ENCODE peak calls at places on chromosome 12, in seven cellular contexts. One of them, this sample, is unnamed.

GRCh38 chr12:116594325-116595038 is 35.3 kb downstream of the MAP1LC3B2 start:
- DNase-seq in fibroblast of pulmonary artery: no peak
- DNase-seq in cardiac fibroblast: no peak
- DNase-seq in MCF 10A: no peak
- DNase-seq in PC-3: no peak
- DNase-seq in psoas muscle: no peak
- DNase-seq in ascending aorta: no peak
- DNase-seq in this sample: no peak

GRCh38 chr12:89370411-89370810 is 18.1 kb upstream of the DUSP6 start:
- DNase-seq in fibroblast of pulmonary artery: no peak
- DNase-seq in cardiac fibroblast: peak; percentile 37
- DNase-seq in MCF 10A: no peak
- DNase-seq in PC-3: no peak
- DNase-seq in psoas muscle: no peak
- DNase-seq in ascending aorta: no peak
- DNase-seq in this sample: no peak

GRCh38 chr12:103495783-103496456 is at the start of gene C12orf42:
- DNase-seq in fibroblast of pulmonary artery: peak; percentile 4
- DNase-seq in cardiac fibroblast: peak; percentile 7
- DNase-seq in MCF 10A: peak; percentile 58
- DNase-seq in PC-3: peak; percentile 76
- DNase-seq in psoas muscle: peak; percentile 11
- DNase-seq in ascending aorta: no peak
- DNase-seq in this sample: no peak

GRCh38 chr12:402127-402456 is 648 bp downstream of the CCDC77 start:
- DNase-seq in fibroblast of pulmonary artery: peak; percentile 49
- DNase-seq in cardiac fibroblast: peak; percentile 41
- DNase-seq in MCF 10A: peak; percentile 53
- DNase-seq in PC-3: peak; percentile 48
- DNase-seq in psoas muscle: no peak
- DNase-seq in ascending aorta: no peak
- DNase-seq in this sample: no peak

GRCh38 chr12:9869307-9870161 is at the start of gene CLEC2B:
- DNase-seq in fibroblast of pulmonary artery: peak; percentile 93
- DNase-seq in cardiac fibroblast: peak; percentile 88
- DNase-seq in MCF 10A: peak; percentile 88
- DNase-seq in PC-3: peak; percentile 69
- DNase-seq in psoas muscle: no peak
- DNase-seq in ascending aorta: no peak
- DNase-seq in this sample: peak; percentile 36

GRCh38 chr12:57558864-57559263 is 9.0 kb downstream of the KIF5A start:
- DNase-seq in fibroblast of pulmonary artery: no peak
- DNase-seq in cardiac fibroblast: no peak
- DNase-seq in MCF 10A: no peak
- DNase-seq in PC-3: no peak
- DNase-seq in psoas muscle: no peak
- DNase-seq in ascending aorta: no peak
- DNase-seq in this sample: no peak

GRCh38 chr12:131598717-131599116 is 112.2 kb upstream of the SFSWAP start:
- DNase-seq in fibroblast of pulmonary artery: no peak
- DNase-seq in cardiac fibroblast: no peak
- DNase-seq in MCF 10A: no peak
- DNase-seq in PC-3: no peak
- DNase-seq in psoas muscle: no peak
- DNase-seq in ascending aorta: no peak
- DNase-seq in this sample: no peak

GRCh38 chr12:68336754-68337343 is 4.7 kb upstream of the MDM1 start:
- DNase-seq in fibroblast of pulmonary artery: no peak
- DNase-seq in cardiac fibroblast: no peak
- DNase-seq in MCF 10A: peak; percentile 89
- DNase-seq in PC-3: peak; percentile 88
- DNase-seq in psoas muscle: no peak
- DNase-seq in ascending aorta: no peak
- DNase-seq in this sample: peak; percentile 37

GRCh38 chr12:99810718-99811593 is 163.4 kb downstream of the GARIN6 start:
- DNase-seq in fibroblast of pulmonary artery: peak; percentile 36
- DNase-seq in cardiac fibroblast: peak; percentile 37
- DNase-seq in MCF 10A: peak; percentile 78
- DNase-seq in PC-3: peak; percentile 67
- DNase-seq in psoas muscle: no peak
- DNase-seq in ascending aorta: no peak
- DNase-seq in this sample: no peak

GRCh38 chr12:105317453-105317852 is 13.0 kb upstream of the C12orf75 start:
- DNase-seq in fibroblast of pulmonary artery: no peak
- DNase-seq in cardiac fibroblast: no peak
- DNase-seq in MCF 10A: no peak
- DNase-seq in PC-3: peak; percentile 14
- DNase-seq in psoas muscle: no peak
- DNase-seq in ascending aorta: no peak
- DNase-seq in this sample: no peak

GRCh38 chr12:110790301-110790700 is 47.6 kb upstream of the PPP1CC start:
- DNase-seq in fibroblast of pulmonary artery: peak; percentile 72
- DNase-seq in cardiac fibroblast: peak; percentile 88
- DNase-seq in MCF 10A: no peak
- DNase-seq in PC-3: no peak
- DNase-seq in psoas muscle: no peak
- DNase-seq in ascending aorta: no peak
- DNase-seq in this sample: no peak

GRCh38 chr12:131591714-131592709 is 118.9 kb upstream of the SFSWAP start:
- DNase-seq in fibroblast of pulmonary artery: no peak
- DNase-seq in cardiac fibroblast: no peak
- DNase-seq in MCF 10A: no peak
- DNase-seq in PC-3: no peak
- DNase-seq in psoas muscle: no peak
- DNase-seq in ascending aorta: no peak
- DNase-seq in this sample: no peak

GRCh38 chr12:124913474-124914391 is 717 bp downstream of the UBC start:
- DNase-seq in fibroblast of pulmonary artery: peak; percentile 74
- DNase-seq in cardiac fibroblast: peak; percentile 72
- DNase-seq in MCF 10A: peak; percentile 91
- DNase-seq in PC-3: peak; percentile 89
- DNase-seq in psoas muscle: peak; percentile 88
- DNase-seq in ascending aorta: peak; percentile 71
- DNase-seq in this sample: peak; percentile 88

GRCh38 chr12:48997719-48998496 is 1.3 kb downstream of the DDN start:
- DNase-seq in fibroblast of pulmonary artery: no peak
- DNase-seq in cardiac fibroblast: no peak
- DNase-seq in MCF 10A: no peak
- DNase-seq in PC-3: peak; percentile 33
- DNase-seq in psoas muscle: peak; percentile 48
- DNase-seq in ascending aorta: no peak
- DNase-seq in this sample: no peak

GRCh38 chr12:94550964-94551363 is 91.3 kb upstream of the CEP83 start:
- DNase-seq in fibroblast of pulmonary artery: peak; percentile 7
- DNase-seq in cardiac fibroblast: no peak
- DNase-seq in MCF 10A: no peak
- DNase-seq in PC-3: no peak
- DNase-seq in psoas muscle: no peak
- DNase-seq in ascending aorta: no peak
- DNase-seq in this sample: no peak

GRCh38 chr12:10672231-10672868 is 1.5 kb downstream of the STYK1 start:
- DNase-seq in fibroblast of pulmonary artery: no peak
- DNase-seq in cardiac fibroblast: no peak
- DNase-seq in MCF 10A: no peak
- DNase-seq in PC-3: peak; percentile 13
- DNase-seq in psoas muscle: no peak
- DNase-seq in ascending aorta: no peak
- DNase-seq in this sample: no peak

GRCh38 chr12:21583587-21583986 is 21.1 kb downstream of the GYS2 start:
- DNase-seq in fibroblast of pulmonary artery: no peak
- DNase-seq in cardiac fibroblast: no peak
- DNase-seq in MCF 10A: peak; percentile 1
- DNase-seq in PC-3: no peak
- DNase-seq in psoas muscle: no peak
- DNase-seq in ascending aorta: no peak
- DNase-seq in this sample: no peak

GRCh38 chr12:116385486-116386217 is 108.2 kb upstream of the MED13L start:
- DNase-seq in fibroblast of pulmonary artery: no peak
- DNase-seq in cardiac fibroblast: no peak
- DNase-seq in MCF 10A: no peak
- DNase-seq in PC-3: no peak
- DNase-seq in psoas muscle: no peak
- DNase-seq in ascending aorta: no peak
- DNase-seq in this sample: no peak

GRCh38 chr12:66851134-66851533 is 172.3 kb upstream of the GRIP1 start:
- DNase-seq in fibroblast of pulmonary artery: no peak
- DNase-seq in cardiac fibroblast: no peak
- DNase-seq in MCF 10A: no peak
- DNase-seq in PC-3: no peak
- DNase-seq in psoas muscle: no peak
- DNase-seq in ascending aorta: no peak
- DNase-seq in this sample: no peak

GRCh38 chr12:44314007-44314500 is 478.2 kb downstream of the TMEM117 start:
- DNase-seq in fibroblast of pulmonary artery: no peak
- DNase-seq in cardiac fibroblast: no peak
- DNase-seq in MCF 10A: no peak
- DNase-seq in PC-3: peak; percentile 40
- DNase-seq in psoas muscle: no peak
- DNase-seq in ascending aorta: no peak
- DNase-seq in this sample: no peak

GRCh38 chr12:44313188-44313587 is 477.3 kb downstream of the TMEM117 start:
- DNase-seq in fibroblast of pulmonary artery: no peak
- DNase-seq in cardiac fibroblast: no peak
- DNase-seq in MCF 10A: no peak
- DNase-seq in PC-3: no peak
- DNase-seq in psoas muscle: no peak
- DNase-seq in ascending aorta: no peak
- DNase-seq in this sample: no peak

DNA sequence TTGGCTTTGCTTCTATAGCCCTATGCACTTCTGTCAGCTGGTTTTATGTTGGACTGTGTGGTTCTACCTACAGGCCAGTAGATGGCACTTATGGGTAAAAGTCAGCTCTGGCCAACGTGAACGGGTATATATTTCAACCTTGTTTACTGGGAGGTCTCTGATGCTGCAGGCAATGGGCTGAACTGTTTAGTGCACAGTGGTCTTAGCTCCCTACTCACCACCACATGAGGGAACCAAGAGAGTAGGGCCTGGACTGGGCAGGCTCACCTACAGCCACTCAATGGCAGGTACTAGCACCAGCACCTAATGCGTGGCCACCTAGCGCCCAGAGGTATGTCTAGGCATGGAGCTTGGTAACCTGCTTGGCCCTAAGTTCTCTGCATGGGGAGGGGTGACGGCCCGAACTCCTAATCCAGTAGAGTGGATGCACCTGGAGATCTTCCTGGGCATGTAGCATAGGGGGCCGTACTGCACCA is 481.8 kb downstream of the TMEM117 start:
- DNase-seq in fibroblast of pulmonary artery: peak; percentile 30
- DNase-seq in cardiac fibroblast: peak; percentile 42
- DNase-seq in MCF 10A: peak; percentile 44
- DNase-seq in PC-3: peak; percentile 57
- DNase-seq in psoas muscle: no peak
- DNase-seq in ascending aorta: no peak
- DNase-seq in this sample: no peak
- TF ChIP-seq CTCF in fibroblast of pulmonary artery: peak; percentile 50
- TF ChIP-seq CTCF in cardiac fibroblast: peak; percentile 36
- TF ChIP-seq CTCF in MCF 10A: peak; percentile 27
- TF ChIP-seq CTCF in PC-3: peak; percentile 64
- TF ChIP-seq CTCF in psoas muscle: no peak
- TF ChIP-seq CTCF in ascending aorta: no peak
- TF ChIP-seq CTCF in this sample: no peak

DNA sequence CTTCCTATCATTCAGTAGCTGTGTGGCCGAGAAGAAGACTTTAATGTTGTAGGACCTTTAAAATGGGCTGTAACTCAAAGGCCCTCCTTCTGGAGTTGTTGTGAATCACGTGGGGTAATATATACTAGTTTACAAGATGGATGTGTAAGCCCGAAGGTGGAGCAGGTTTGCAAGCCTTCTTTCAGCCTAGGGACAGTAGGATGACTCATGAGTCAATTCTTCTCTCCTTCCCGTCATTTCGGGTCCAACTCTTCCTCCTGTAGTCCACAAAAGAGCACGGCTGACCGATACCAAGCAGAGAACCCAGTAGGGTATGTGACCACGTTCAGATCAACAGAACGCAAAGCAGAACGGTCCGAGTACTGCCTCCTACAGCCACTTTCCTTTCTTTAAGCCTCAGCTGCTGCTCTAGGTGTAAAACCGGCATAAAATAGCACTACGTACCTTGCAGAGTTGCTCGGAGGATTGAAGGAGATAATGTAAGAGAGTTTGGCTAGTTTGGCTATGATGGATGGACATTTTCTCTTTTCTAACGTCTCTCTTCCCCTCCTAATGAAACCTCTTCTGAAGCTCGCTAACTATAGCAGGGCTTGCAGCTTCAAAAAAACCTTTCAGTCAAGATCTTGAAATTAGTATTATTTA is 1.3 kb upstream of the RASSF3 start:
- DNase-seq in fibroblast of pulmonary artery: peak; percentile 58
- DNase-seq in cardiac fibroblast: peak; percentile 43
- DNase-seq in MCF 10A: peak; percentile 86
- DNase-seq in PC-3: peak; percentile 86
- DNase-seq in psoas muscle: no peak
- DNase-seq in ascending aorta: no peak
- DNase-seq in this sample: peak; percentile 45
- TF ChIP-seq CTCF in fibroblast of pulmonary artery: peak; percentile 18
- TF ChIP-seq CTCF in cardiac fibroblast: no peak
- TF ChIP-seq CTCF in MCF 10A: no peak
- TF ChIP-seq CTCF in PC-3: no peak
- TF ChIP-seq CTCF in psoas muscle: no peak
- TF ChIP-seq CTCF in ascending aorta: no peak
- TF ChIP-seq CTCF in this sample: no peak

GRCh38 chr12:108310489-108310888 is 28.6 kb downstream of the CMKLR1 start:
- DNase-seq in fibroblast of pulmonary artery: peak; percentile 18
- DNase-seq in cardiac fibroblast: peak; percentile 18
- DNase-seq in MCF 10A: no peak
- DNase-seq in PC-3: no peak
- DNase-seq in psoas muscle: no peak
- DNase-seq in ascending aorta: no peak
- DNase-seq in this sample: peak; percentile 51
- TF ChIP-seq CTCF in fibroblast of pulmonary artery: no peak
- TF ChIP-seq CTCF in cardiac fibroblast: no peak
- TF ChIP-seq CTCF in MCF 10A: no peak
- TF ChIP-seq CTCF in PC-3: no peak
- TF ChIP-seq CTCF in psoas muscle: no peak
- TF ChIP-seq CTCF in ascending aorta: no peak
- TF ChIP-seq CTCF in this sample: no peak

GRCh38 chr12:3333583-3333982 is 157.4 kb upstream of the PRMT8 start:
- DNase-seq in fibroblast of pulmonary artery: peak; percentile 7
- DNase-seq in cardiac fibroblast: no peak
- DNase-seq in MCF 10A: peak; percentile 20
- DNase-seq in PC-3: peak; percentile 22
- DNase-seq in psoas muscle: no peak
- DNase-seq in ascending aorta: no peak
- DNase-seq in this sample: no peak
- TF ChIP-seq CTCF in fibroblast of pulmonary artery: no peak
- TF ChIP-seq CTCF in cardiac fibroblast: no peak
- TF ChIP-seq CTCF in MCF 10A: no peak
- TF ChIP-seq CTCF in PC-3: peak; percentile 17
- TF ChIP-seq CTCF in psoas muscle: no peak
- TF ChIP-seq CTCF in ascending aorta: no peak
- TF ChIP-seq CTCF in this sample: no peak

GRCh38 chr12:98154850-98155249 is 360.5 kb upstream of the TMPO start:
- DNase-seq in fibroblast of pulmonary artery: peak; percentile 7
- DNase-seq in cardiac fibroblast: peak; percentile 2
- DNase-seq in MCF 10A: peak; percentile 54
- DNase-seq in PC-3: peak; percentile 33
- DNase-seq in psoas muscle: no peak
- DNase-seq in ascending aorta: no peak
- DNase-seq in this sample: no peak
- TF ChIP-seq CTCF in fibroblast of pulmonary artery: no peak
- TF ChIP-seq CTCF in cardiac fibroblast: no peak
- TF ChIP-seq CTCF in MCF 10A: peak; percentile 18
- TF ChIP-seq CTCF in PC-3: peak; percentile 41
- TF ChIP-seq CTCF in psoas muscle: peak; percentile 18
- TF ChIP-seq CTCF in ascending aorta: no peak
- TF ChIP-seq CTCF in this sample: no peak

GRCh38 chr12:109154485-109155438 is 38.4 kb downstream of the ACACB start:
- DNase-seq in fibroblast of pulmonary artery: peak; percentile 52
- DNase-seq in cardiac fibroblast: peak; percentile 71
- DNase-seq in MCF 10A: peak; percentile 79
- DNase-seq in PC-3: peak; percentile 94
- DNase-seq in psoas muscle: peak; percentile 87
- DNase-seq in ascending aorta: peak; percentile 63
- DNase-seq in this sample: peak; percentile 88
- TF ChIP-seq CTCF in fibroblast of pulmonary artery: no peak
- TF ChIP-seq CTCF in cardiac fibroblast: no peak
- TF ChIP-seq CTCF in MCF 10A: no peak
- TF ChIP-seq CTCF in PC-3: no peak
- TF ChIP-seq CTCF in psoas muscle: no peak
- TF ChIP-seq CTCF in ascending aorta: peak; percentile 4
- TF ChIP-seq CTCF in this sample: no peak